ENCODE peak calls at places on chromosomes 11 and 22, in eight cellular contexts. C, Q, N, M, B, F, R and H are unnamed samples.

GRCh38 chr22:48394787-48395620 is 1432.7 kb downstream of the BRD1 start:
- DNase-seq in B (no peak), F (no peak), C (no peak), R (no peak), Q (no peak), M (no peak), N (no peak), H (no peak)

GRCh38 chr11:66002648-66003225 is 434 bp downstream of the BANF1 start:
- DNase-seq in M (no peak), F (peak), Q (peak), C (no peak), N (no peak), B (peak), R (no peak), H (peak)

GRCh38 chr11:47233989-47234668 is 14.5 kb downstream of the ACP2 start:
- DNase-seq in B (peak), N (peak), M (no peak), F (no peak), R (no peak), Q (peak), C (no peak), H (no peak)

GRCh38 chr22:40406063-40406890 is 35.9 kb downstream of the SGSM3 start:
- DNase-seq in Q (no peak), F (no peak), C (no peak), N (no peak), B (no peak), M (no peak), R (no peak), H (no peak)

GRCh38 chr11:5596611-5597201 is at the start of gene TRIM6:
- DNase-seq in B (no peak), N (no peak), Q (peak), M (no peak), R (no peak), F (peak), C (peak), H (peak)

GRCh38 chr22:41933411-41934177 is 7.0 kb upstream of the TNFRSF13C start:
- DNase-seq in N (peak), R (no peak), Q (no peak), F (no peak), C (no peak), B (no peak), M (no peak), H (no peak)

GRCh38 chr11:46006418-46007070 is 84.1 kb downstream of the LARGE2 start:
- DNase-seq in C (peak), B (peak), M (no peak), N (peak), Q (peak), R (no peak), F (no peak), H (peak)

GRCh38 chr11:128621491-128622136 is 34.3 kb upstream of the ETS1 start:
- DNase-seq in N (no peak), Q (no peak), C (no peak), M (no peak), F (no peak), R (no peak), B (no peak), H (no peak)